ENCODE peak calls at places on chromosome 12, in six cellular contexts. One of them, this sample, is unnamed.

GRCh38 chr12:105433804-105434203 is 103.3 kb downstream of the C12orf75 start:
- DNase-seq in left ventricle myocardium inferior: no peak
- DNase-seq in endodermal cell: no peak
- DNase-seq in heart left ventricle: no peak
- DNase-seq in A549: no peak
- DNase-seq in breast epithelium: no peak
- DNase-seq in this sample: no peak

GRCh38 chr12:27814851-27815591 is 35.0 kb upstream of the MANSC4 start:
- DNase-seq in heart left ventricle: no peak
- DNase-seq in endodermal cell: peak
- DNase-seq in breast epithelium: no peak
- DNase-seq in left ventricle myocardium inferior: no peak
- DNase-seq in A549: no peak
- DNase-seq in this sample: no peak

GRCh38 chr12:64171715-64172114 is 50.4 kb downstream of the KICS2 start:
- DNase-seq in breast epithelium: no peak
- DNase-seq in endodermal cell: no peak
- DNase-seq in left ventricle myocardium inferior: no peak
- DNase-seq in A549: no peak
- DNase-seq in heart left ventricle: no peak
- DNase-seq in this sample: no peak

GRCh38 chr12:49365542-49365941 is 1.7 kb upstream of the SPATS2 start:
- DNase-seq in endodermal cell: peak
- DNase-seq in breast epithelium: no peak
- DNase-seq in heart left ventricle: no peak
- DNase-seq in left ventricle myocardium inferior: no peak
- DNase-seq in A549: no peak
- DNase-seq in this sample: peak

GRCh38 chr12:98419795-98420402 is 95.5 kb upstream of the TMPO start:
- DNase-seq in breast epithelium: peak
- DNase-seq in A549: no peak
- DNase-seq in left ventricle myocardium inferior: no peak
- DNase-seq in endodermal cell: peak
- DNase-seq in heart left ventricle: no peak
- DNase-seq in this sample: no peak

GRCh38 chr12:58310368-58310767 is 369.0 kb downstream of the ATP23 start:
- DNase-seq in A549: peak
- DNase-seq in breast epithelium: no peak
- DNase-seq in endodermal cell: no peak
- DNase-seq in left ventricle myocardium inferior: no peak
- DNase-seq in heart left ventricle: no peak
- DNase-seq in this sample: no peak

GRCh38 chr12:66822961-66823360 is 144.1 kb upstream of the GRIP1 start:
- DNase-seq in heart left ventricle: no peak
- DNase-seq in left ventricle myocardium inferior: no peak
- DNase-seq in A549: no peak
- DNase-seq in endodermal cell: no peak
- DNase-seq in breast epithelium: no peak
- DNase-seq in this sample: no peak

GRCh38 chr12:124779161-124780141 is 84.2 kb downstream of the SCARB1 start:
- DNase-seq in endodermal cell: no peak
- DNase-seq in A549: no peak
- DNase-seq in breast epithelium: no peak
- DNase-seq in heart left ventricle: no peak
- DNase-seq in left ventricle myocardium inferior: no peak
- DNase-seq in this sample: no peak

GRCh38 chr12:51048601-51049369 is 658 bp downstream of the LETMD1 start:
- DNase-seq in A549: no peak
- DNase-seq in heart left ventricle: no peak
- DNase-seq in left ventricle myocardium inferior: no peak
- DNase-seq in endodermal cell: peak
- DNase-seq in breast epithelium: no peak
- DNase-seq in this sample: no peak

GRCh38 chr12:130574402-130574801 is 141.7 kb downstream of the RIMBP2 start:
- DNase-seq in endodermal cell: peak
- DNase-seq in breast epithelium: no peak
- DNase-seq in heart left ventricle: no peak
- DNase-seq in A549: no peak
- DNase-seq in left ventricle myocardium inferior: no peak
- DNase-seq in this sample: no peak

GRCh38 chr12:49609059-49609874 is 3.8 kb upstream of the FAM186B start:
- DNase-seq in breast epithelium: no peak
- DNase-seq in heart left ventricle: no peak
- DNase-seq in endodermal cell: peak
- DNase-seq in left ventricle myocardium inferior: no peak
- DNase-seq in A549: no peak
- DNase-seq in this sample: no peak

GRCh38 chr12:86710110-86710509 is 453.9 kb upstream of the MGAT4C start:
- DNase-seq in endodermal cell: no peak
- DNase-seq in breast epithelium: no peak
- DNase-seq in left ventricle myocardium inferior: no peak
- DNase-seq in heart left ventricle: no peak
- DNase-seq in A549: no peak
- DNase-seq in this sample: no peak

GRCh38 chr12:2958432-2959193 is 584 bp upstream of the TEAD4 start:
- DNase-seq in A549: peak
- DNase-seq in breast epithelium: no peak
- DNase-seq in heart left ventricle: peak
- DNase-seq in endodermal cell: peak
- DNase-seq in left ventricle myocardium inferior: peak
- DNase-seq in this sample: peak

GRCh38 chr12:57315681-57316080 is 64.7 kb upstream of the STAC3 start:
- DNase-seq in left ventricle myocardium inferior: no peak
- DNase-seq in endodermal cell: no peak
- DNase-seq in A549: no peak
- DNase-seq in breast epithelium: no peak
- DNase-seq in heart left ventricle: no peak
- DNase-seq in this sample: no peak

GRCh38 chr12:106601031-106601430 is 18.2 kb downstream of the RFX4 start:
- DNase-seq in breast epithelium: no peak
- DNase-seq in heart left ventricle: no peak
- DNase-seq in left ventricle myocardium inferior: no peak
- DNase-seq in endodermal cell: peak
- DNase-seq in A549: no peak
- DNase-seq in this sample: no peak

GRCh38 chr12:22313276-22313995 is 21.1 kb downstream of the ST8SIA1 start:
- DNase-seq in left ventricle myocardium inferior: no peak
- DNase-seq in endodermal cell: no peak
- DNase-seq in heart left ventricle: no peak
- DNase-seq in breast epithelium: no peak
- DNase-seq in A549: no peak
- DNase-seq in this sample: no peak

GRCh38 chr12:3038931-3039510 is 38.2 kb upstream of the TSPAN9 start:
- DNase-seq in endodermal cell: no peak
- DNase-seq in heart left ventricle: no peak
- DNase-seq in left ventricle myocardium inferior: no peak
- DNase-seq in A549: no peak
- DNase-seq in breast epithelium: no peak
- DNase-seq in this sample: no peak

GRCh38 chr12:124469193-124469888 is 98.1 kb downstream of the NCOR2 start:
- DNase-seq in endodermal cell: peak
- DNase-seq in breast epithelium: no peak
- DNase-seq in A549: peak
- DNase-seq in left ventricle myocardium inferior: no peak
- DNase-seq in heart left ventricle: peak
- DNase-seq in this sample: no peak

GRCh38 chr12:16012086-16012485 is 101.0 kb downstream of the DERA start:
- DNase-seq in breast epithelium: no peak
- DNase-seq in A549: no peak
- DNase-seq in left ventricle myocardium inferior: peak
- DNase-seq in heart left ventricle: peak
- DNase-seq in endodermal cell: no peak
- DNase-seq in this sample: no peak

GRCh38 chr12:69569236-69569635 is 16.0 kb upstream of the CCT2 start:
- DNase-seq in A549: no peak
- DNase-seq in breast epithelium: no peak
- DNase-seq in endodermal cell: no peak
- DNase-seq in heart left ventricle: no peak
- DNase-seq in left ventricle myocardium inferior: no peak
- DNase-seq in this sample: no peak

GRCh38 chr12:123150804-123151678 is at the start of gene PITPNM2:
- DNase-seq in endodermal cell: peak
- DNase-seq in heart left ventricle: peak
- DNase-seq in breast epithelium: no peak
- DNase-seq in A549: peak
- DNase-seq in left ventricle myocardium inferior: peak
- DNase-seq in this sample: no peak

GRCh38 chr12:120490833-120491512 is 4.9 kb upstream of the DYNLL1 start:
- DNase-seq in left ventricle myocardium inferior: no peak
- DNase-seq in A549: no peak
- DNase-seq in endodermal cell: no peak
- DNase-seq in heart left ventricle: peak
- DNase-seq in breast epithelium: no peak
- DNase-seq in this sample: no peak

GRCh38 chr12:64672925-64673409 is 62.7 kb downstream of the RASSF3 start:
- DNase-seq in left ventricle myocardium inferior: peak
- DNase-seq in A549: peak
- DNase-seq in breast epithelium: no peak
- DNase-seq in endodermal cell: no peak
- DNase-seq in heart left ventricle: peak
- DNase-seq in this sample: no peak

GRCh38 chr12:116690016-116690709 is 47.7 kb downstream of the SPRING1 start:
- DNase-seq in heart left ventricle: no peak
- DNase-seq in left ventricle myocardium inferior: no peak
- DNase-seq in endodermal cell: no peak
- DNase-seq in breast epithelium: no peak
- DNase-seq in A549: no peak
- DNase-seq in this sample: no peak

GRCh38 chr12:80472912-80473500 is 29.0 kb downstream of the PTPRQ start:
- DNase-seq in A549: peak
- DNase-seq in breast epithelium: no peak
- DNase-seq in endodermal cell: peak
- DNase-seq in heart left ventricle: no peak
- DNase-seq in left ventricle myocardium inferior: no peak
- DNase-seq in this sample: peak

GRCh38 chr12:27610380-27610779 is 85.9 kb upstream of the REP15 start:
- DNase-seq in A549: peak
- DNase-seq in endodermal cell: no peak
- DNase-seq in heart left ventricle: no peak
- DNase-seq in left ventricle myocardium inferior: no peak
- DNase-seq in breast epithelium: peak
- DNase-seq in this sample: peak

GRCh38 chr12:989051-989450 is 2.0 kb upstream of the ERC1 start:
- DNase-seq in endodermal cell: no peak
- DNase-seq in breast epithelium: no peak
- DNase-seq in left ventricle myocardium inferior: no peak
- DNase-seq in A549: no peak
- DNase-seq in heart left ventricle: no peak
- DNase-seq in this sample: no peak
- H3K27ac ChIP-seq in endodermal cell: no peak
- H3K27ac ChIP-seq in breast epithelium: no peak
- H3K27ac ChIP-seq in left ventricle myocardium inferior: peak
- H3K27ac ChIP-seq in A549: peak
- H3K27ac ChIP-seq in heart left ventricle: no peak
- H3K27ac ChIP-seq in this sample: peak

DNA sequence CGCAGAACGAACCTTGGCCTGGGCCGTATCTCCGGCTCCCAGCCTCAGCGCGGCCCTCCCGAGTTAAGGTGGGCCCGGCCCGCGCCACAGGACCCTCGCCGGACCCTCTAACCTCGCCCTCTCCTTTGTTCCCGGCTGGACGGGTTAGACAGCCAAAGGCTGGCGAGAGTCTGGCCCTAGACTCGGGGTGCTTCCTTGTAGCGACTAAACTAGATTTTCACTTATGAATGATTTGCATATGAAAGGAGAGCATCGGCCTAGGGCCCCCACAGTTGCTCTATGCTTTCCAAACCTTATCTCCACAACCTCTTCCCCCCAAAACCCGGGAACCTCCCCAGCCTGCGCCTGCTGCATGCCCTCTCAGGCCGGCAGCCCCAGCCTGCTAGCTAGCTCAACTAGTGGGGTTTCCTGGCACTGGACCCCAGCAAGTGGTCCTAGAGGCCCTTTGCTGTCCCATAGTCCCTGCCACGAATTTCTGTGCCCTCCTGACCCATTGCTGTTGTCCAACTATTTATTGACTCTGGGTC is 2.0 kb downstream of the HOXC5 start:
- DNase-seq in heart left ventricle: no peak
- DNase-seq in left ventricle myocardium inferior: no peak
- DNase-seq in endodermal cell: no peak
- DNase-seq in breast epithelium: no peak
- DNase-seq in A549: no peak
- DNase-seq in this sample: no peak
- H3K27ac ChIP-seq in heart left ventricle: no peak
- H3K27ac ChIP-seq in left ventricle myocardium inferior: no peak
- H3K27ac ChIP-seq in endodermal cell: no peak
- H3K27ac ChIP-seq in breast epithelium: peak
- H3K27ac ChIP-seq in A549: no peak
- H3K27ac ChIP-seq in this sample: no peak

GRCh38 chr12:114683709-114684097 is 272 bp downstream of the TBX3 start:
- DNase-seq in endodermal cell: no peak
- DNase-seq in left ventricle myocardium inferior: no peak
- DNase-seq in A549: no peak
- DNase-seq in heart left ventricle: no peak
- DNase-seq in breast epithelium: no peak
- DNase-seq in this sample: no peak
- H3K27ac ChIP-seq in endodermal cell: no peak
- H3K27ac ChIP-seq in left ventricle myocardium inferior: peak
- H3K27ac ChIP-seq in A549: peak
- H3K27ac ChIP-seq in heart left ventricle: peak
- H3K27ac ChIP-seq in breast epithelium: peak
- H3K27ac ChIP-seq in this sample: peak

GRCh38 chr12:104303538-104304151 is at the start of gene EID3:
- DNase-seq in breast epithelium: peak
- DNase-seq in heart left ventricle: peak
- DNase-seq in left ventricle myocardium inferior: peak
- DNase-seq in A549: peak
- DNase-seq in endodermal cell: peak
- DNase-seq in this sample: no peak

GRCh38 chr12:104306376-104306775 is 2.8 kb downstream of the EID3 start:
- DNase-seq in endodermal cell: no peak
- DNase-seq in left ventricle myocardium inferior: no peak
- DNase-seq in heart left ventricle: no peak
- DNase-seq in breast epithelium: no peak
- DNase-seq in A549: no peak
- DNase-seq in this sample: no peak

GRCh38 chr12:104304261-104305004 is 894 bp downstream of the EID3 start:
- DNase-seq in A549: no peak
- DNase-seq in left ventricle myocardium inferior: no peak
- DNase-seq in breast epithelium: no peak
- DNase-seq in heart left ventricle: no peak
- DNase-seq in endodermal cell: no peak
- DNase-seq in this sample: no peak

GRCh38 chr12:104306943-104307654 is 3.6 kb downstream of the EID3 start:
- DNase-seq in heart left ventricle: no peak
- DNase-seq in left ventricle myocardium inferior: no peak
- DNase-seq in endodermal cell: no peak
- DNase-seq in A549: peak
- DNase-seq in breast epithelium: no peak
- DNase-seq in this sample: no peak

DNA sequence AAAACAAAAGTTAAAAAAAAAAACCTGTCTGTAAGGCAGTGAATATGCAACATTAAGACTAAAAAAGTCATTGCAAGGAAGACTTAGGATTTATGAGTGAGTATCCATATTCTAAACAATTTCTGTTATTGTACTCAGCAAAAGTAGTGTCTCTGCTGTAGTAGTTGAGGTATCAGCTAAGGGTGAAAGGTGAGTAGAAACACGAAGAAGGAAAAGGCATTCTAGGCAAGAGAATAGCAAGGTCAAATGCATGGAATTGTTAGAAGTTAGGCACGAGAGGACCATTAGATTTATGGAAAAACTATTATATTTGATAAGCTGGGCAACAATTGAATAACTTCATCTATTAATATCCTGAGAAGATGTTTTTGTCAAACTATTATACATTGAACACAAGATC is 1.8 kb downstream of the EID3 start:
- DNase-seq in endodermal cell: no peak
- DNase-seq in left ventricle myocardium inferior: no peak
- DNase-seq in heart left ventricle: no peak
- DNase-seq in A549: no peak
- DNase-seq in breast epithelium: no peak
- DNase-seq in this sample: no peak
- H3K27ac ChIP-seq in endodermal cell: no peak
- H3K27ac ChIP-seq in left ventricle myocardium inferior: no peak
- H3K27ac ChIP-seq in heart left ventricle: no peak
- H3K27ac ChIP-seq in A549: peak
- H3K27ac ChIP-seq in breast epithelium: no peak
- H3K27ac ChIP-seq in this sample: no peak